ENCODE peak calls at places on chromosomes 13 and 19, in nine cellular contexts. J is PC-3, R is thoracic aorta, W is fibroblast of the aortic adventitia, G is psoas muscle, D is AG04450, L is coronary artery, Q is ovary, T is GM12865. B is an unnamed sample.

GRCh38 chr13:20348018-20348417 is 115.9 kb upstream of the GJB6 start:
- DNase-seq in J (no peak), R (no peak), W (no peak), G (no peak), D (no peak), L (no peak), Q (no peak), T (no peak), B (no peak)

GRCh38 chr13:20780318-20780717 is 6.6 kb upstream of the EEF1AKMT1 start:
- DNase-seq in J (no peak), R (no peak), W (no peak), G (no peak), D (no peak), L (no peak), Q (no peak), T (no peak), B (no peak)

GRCh38 chr13:48542581-48543341 is 9.9 kb upstream of the RCBTB2 start:
- DNase-seq in J (no peak), R (no peak), W (no peak), G (peak; percentile 74), D (no peak), L (no peak), Q (peak; percentile 61), T (no peak), B (peak; percentile 18)

GRCh38 chr13:50740052-50740741 is 103.3 kb downstream of the DLEU7 start:
- DNase-seq in J (no peak), R (no peak), W (no peak), G (no peak), D (no peak), L (no peak), Q (no peak), T (no peak), B (no peak)

GRCh38 chr19:15913830-15914229 is 16.0 kb upstream of the CYP4F2 start:
- DNase-seq in J (no peak), R (no peak), W (no peak), G (no peak), D (no peak), L (no peak), Q (no peak), T (no peak), B (no peak)

GRCh38 chr13:50631041-50631440 is 212.5 kb downstream of the DLEU7 start:
- DNase-seq in J (no peak), R (no peak), W (no peak), G (no peak), D (no peak), L (no peak), Q (no peak), T (no peak), B (no peak)

GRCh38 chr13:37966266-37966665 is 96.7 kb upstream of the TRPC4 start:
- DNase-seq in J (peak; percentile 26), R (no peak), W (no peak), G (no peak), D (no peak), L (no peak), Q (no peak), T (no peak), B (no peak)

GRCh38 chr13:98349731-98350305 is 172.7 kb upstream of the RNF113B start:
- DNase-seq in J (no peak), R (no peak), W (no peak), G (no peak), D (no peak), L (no peak), Q (no peak), T (no peak), B (peak; percentile 20)

GRCh38 chr13:62113145-62113544 is 697.5 kb upstream of the PCDH20 start:
- DNase-seq in J (no peak), R (no peak), W (no peak), G (no peak), D (no peak), L (no peak), Q (no peak), T (no peak), B (no peak)

GRCh38 chr13:47478985-47479384 is 522.1 kb downstream of the SUCLA2 start:
- DNase-seq in J (peak; percentile 67), R (no peak), W (no peak), G (no peak), D (no peak), L (no peak), Q (no peak), T (no peak), B (no peak)

GRCh38 chr19:57302020-57302465 is 18.2 kb upstream of the ZNF543 start:
- DNase-seq in J (peak; percentile 94), R (no peak), W (peak; percentile 98), G (peak; percentile 89), D (peak; percentile 87), L (no peak), Q (no peak), T (no peak), B (no peak)

GRCh38 chr19:50501568-50502475 is 9.2 kb downstream of the JOSD2 start:
- DNase-seq in J (no peak), R (no peak), W (no peak), G (peak; percentile 86), D (no peak), L (no peak), Q (no peak), T (no peak), B (no peak)

GRCh38 chr13:30735025-30735967 is at the start of gene ALOX5AP:
- DNase-seq in J (no peak), R (no peak), W (no peak), G (no peak), D (no peak), L (no peak), Q (no peak), T (peak; percentile 81), B (no peak)

GRCh38 chr19:54063350-54064078 is at the start of gene VSTM1:
- DNase-seq in J (no peak), R (no peak), W (no peak), G (no peak), D (no peak), L (no peak), Q (no peak), T (no peak), B (no peak)

GRCh38 chr19:51689751-51690358 is 3.3 kb upstream of the SPACA6 start:
- DNase-seq in J (no peak), R (no peak), W (peak; percentile 31), G (peak; percentile 66), D (no peak), L (no peak), Q (peak; percentile 85), T (no peak), B (peak; percentile 43)

GRCh38 chr19:16142032-16142580 is 1.4 kb upstream of the HSH2D start:
- DNase-seq in J (no peak), R (no peak), W (no peak), G (no peak), D (no peak), L (no peak), Q (no peak), T (no peak), B (no peak)

GRCh38 chr19:498977-499623 is 2.8 kb downstream of the MADCAM1 start:
- DNase-seq in J (no peak), R (no peak), W (no peak), G (no peak), D (no peak), L (no peak), Q (no peak), T (no peak), B (no peak)

GRCh38 chr19:496333-496634 is at the start of gene MADCAM1:
- DNase-seq in J (no peak), R (no peak), W (no peak), G (no peak), D (no peak), L (no peak), Q (no peak), T (no peak), B (no peak)

GRCh38 chr19:497861-498590 is 1.7 kb downstream of the MADCAM1 start:
- DNase-seq in J (no peak), R (no peak), W (no peak), G (peak; percentile 48), D (no peak), L (no peak), Q (peak; percentile 7), T (no peak), B (peak; percentile 42)

GRCh38 chr19:498591-498950 is 2.3 kb downstream of the MADCAM1 start:
- DNase-seq in J (no peak), R (no peak), W (no peak), G (no peak), D (no peak), L (no peak), Q (no peak), T (no peak), B (peak; percentile 73)

GRCh38 chr19:497476-497860 is 1.2 kb downstream of the MADCAM1 start:
- DNase-seq in J (no peak), R (no peak), W (no peak), G (peak; percentile 52), D (no peak), L (no peak), Q (no peak), T (no peak), B (no peak)
- H3K4me3 ChIP-seq in J (no peak overlapping the region), R (no peak overlapping the region), W (no peak overlapping the region), G (no peak overlapping the region), D (no peak overlapping the region), L (peak overlapping the region; percentile 55), Q (no peak overlapping the region), T (no peak overlapping the region), B (no peak overlapping the region)

GRCh38 chr19:35043906-35044305 is 2.4 kb downstream of the HPN start:
- DNase-seq in J (no peak), R (no peak), W (no peak), G (no peak), D (no peak), L (no peak), Q (no peak), T (no peak), B (peak; percentile 48)
- H3K4me3 ChIP-seq in J (no peak overlapping the region), R (no peak overlapping the region), W (no peak overlapping the region), G (no peak overlapping the region), D (no peak overlapping the region), L (no peak overlapping the region), Q (no peak overlapping the region), T (no peak overlapping the region), B (peak overlapping the region; percentile 52)

GRCh38 chr19:46299695-46300094 is 2.9 kb downstream of the HIF3A start:
- DNase-seq in J (no peak), R (no peak), W (no peak), G (peak; percentile 8), D (no peak), L (no peak), Q (peak; percentile 31), T (no peak), B (no peak)
- H3K4me3 ChIP-seq in J (no peak overlapping the region), R (peak overlapping the region; percentile 72), W (no peak overlapping the region), G (peak overlapping the region; percentile 59), D (no peak overlapping the region), L (peak overlapping the region; percentile 81), Q (peak overlapping the region; percentile 25), T (no peak overlapping the region), B (no peak overlapping the region)

DNA sequence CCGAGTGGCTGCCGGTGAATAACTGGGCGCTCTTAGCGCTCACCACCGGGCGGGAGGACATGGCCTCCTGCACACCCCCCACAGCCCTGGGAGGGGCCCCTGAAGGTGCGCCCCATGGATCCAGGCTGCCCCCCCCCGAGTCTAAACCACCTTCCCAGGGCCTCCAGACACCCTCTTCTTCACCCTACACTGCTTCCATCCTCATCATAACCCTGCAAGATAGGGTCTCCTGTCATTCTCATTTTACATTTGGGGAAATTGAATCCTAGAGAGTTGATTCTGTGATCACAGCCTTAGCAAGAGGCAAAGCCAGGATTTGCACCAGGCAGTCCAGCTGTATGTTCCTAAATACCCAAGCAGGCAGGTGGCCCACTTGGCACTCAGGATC is 110.8 kb downstream of the PTPRS start:
- DNase-seq in J (no peak), R (no peak), W (no peak), G (no peak), D (no peak), L (no peak), Q (no peak), T (no peak), B (peak; percentile 36)
- H3K4me3 ChIP-seq in J (peak overlapping the region; percentile 72), R (no peak overlapping the region), W (no peak overlapping the region), G (peak overlapping the region; percentile 11), D (no peak overlapping the region), L (peak overlapping the region; percentile 61), Q (no peak overlapping the region), T (no peak overlapping the region), B (no peak overlapping the region)

GRCh38 chr13:99988469-99989375 is 7.1 kb downstream of the ZIC2 start:
- DNase-seq in J (no peak), R (no peak), W (no peak), G (no peak), D (no peak), L (no peak), Q (no peak), T (no peak), B (no peak)
- H3K4me3 ChIP-seq in J (no peak overlapping the region), R (no peak overlapping the region), W (no peak overlapping the region), G (no peak overlapping the region), D (no peak overlapping the region), L (no peak overlapping the region), Q (no peak overlapping the region), T (no peak overlapping the region), B (no peak overlapping the region)

B was measured in pancreas.